ENCODE peak calls at places on chromosome 22, in five cellular contexts. F is SJCRH30, L is colonic mucosa, W is ovary, G is astrocyte. I is an unnamed sample. For H3K36me3 and H3K9me3, the result is how much of the 10 kb centered on the place peaks cover.

GRCh38 chr22:27875951-27876350 is 43.1 kb downstream of the PITPNB start:
- DNase-seq in F (no peak), L (no peak), W (no peak), G (no peak), I (no peak)

GRCh38 chr22:36953239-36954080 is 40.0 kb downstream of the CSF2RB start:
- DNase-seq in F (no peak), L (no peak), W (no peak), G (no peak), I (no peak)

GRCh38 chr22:17772963-17773605 is 1.2 kb downstream of the BID start:
- DNase-seq in F (no peak), L (no peak), W (no peak), G (peak), I (no peak)

GRCh38 chr22:23008887-23009286 is 61.4 kb upstream of the GNAZ start:
- DNase-seq in F (no peak), L (no peak), W (no peak), G (no peak), I (no peak)

GRCh38 chr22:50678218-50678650 is 5.6 kb downstream of the SHANK3 start:
- DNase-seq in F (no peak), L (no peak), W (no peak), G (no peak), I (no peak)

GRCh38 chr22:17217179-17217578 is 2.1 kb downstream of the ADA2 start:
- DNase-seq in F (no peak), L (no peak), W (no peak), G (no peak), I (no peak)

GRCh38 chr22:19806213-19807160 is 45.9 kb downstream of the TBX1 start:
- DNase-seq in F (peak), L (peak), W (no peak), G (peak), I (peak)

GRCh38 chr22:49906799-49907290 is 11.4 kb downstream of the ALG12 start:
- DNase-seq in F (no peak), L (no peak), W (no peak), G (no peak), I (no peak)

GRCh38 chr22:19495562-19496323 is 16.0 kb downstream of the CDC45 start:
- DNase-seq in F (no peak), L (no peak), W (no peak), G (no peak), I (no peak)

GRCh38 chr22:38109391-38110000 is 988 bp downstream of the BAIAP2L2 start:
- DNase-seq in F (no peak), L (no peak), W (no peak), G (no peak), I (no peak)

GRCh38 chr22:50188356-50188755 is 2.6 kb downstream of the TRABD start:
- DNase-seq in F (no peak), L (no peak), W (no peak), G (no peak), I (no peak)

GRCh38 chr22:19290400-19291217 is 910 bp downstream of the CLTCL1 start:
- DNase-seq in F (peak), L (no peak), W (no peak), G (no peak), I (no peak)

GRCh38 chr22:38035530-38035885 is 21.7 kb upstream of the PICK1 start:
- DNase-seq in F (no peak), L (no peak), W (no peak), G (no peak), I (no peak)

GRCh38 chr22:19407649-19408606 is 23.6 kb downstream of the HIRA start:
- DNase-seq in F (no peak), L (peak), W (peak), G (no peak), I (no peak)

GRCh38 chr22:19103881-19104821 is 18.1 kb downstream of the DGCR2 start:
- DNase-seq in F (peak), L (no peak), W (no peak), G (no peak), I (no peak)

GRCh38 chr22:50192825-50193204 is 7.1 kb downstream of the TRABD start:
- DNase-seq in F (no peak), L (no peak), W (peak), G (no peak), I (no peak)

GRCh38 chr22:19996694-19997384 is 19.8 kb downstream of the ARVCF start:
- DNase-seq in F (no peak), L (no peak), W (no peak), G (no peak), I (no peak)

GRCh38 chr22:19886605-19887250 is 32.1 kb upstream of the GNB1L start:
- DNase-seq in F (peak), L (no peak), W (no peak), G (peak), I (no peak)

GRCh38 chr22:19709063-19709769 is 5.1 kb upstream of the SEPTIN5 start:
- DNase-seq in F (no peak), L (no peak), W (no peak), G (no peak), I (no peak)

GRCh38 chr22:49334589-49334873 is 493.1 kb downstream of the BRD1 start:
- DNase-seq in F (no peak), L (no peak), W (no peak), G (no peak), I (no peak)

GRCh38 chr22:26326803-26327202 is 102.3 kb upstream of the ASPHD2 start:
- DNase-seq in F (no peak), L (no peak), W (no peak), G (no peak), I (no peak)

GRCh38 chr22:26330971-26331625 is 98.0 kb upstream of the ASPHD2 start:
- DNase-seq in F (peak), L (peak), W (no peak), G (no peak), I (peak)

GRCh38 chr22:26325641-26326040 is 103.4 kb upstream of the ASPHD2 start:
- DNase-seq in F (no peak), L (no peak), W (no peak), G (no peak), I (no peak)

GRCh38 chr22:26327306-26327705 is 101.8 kb upstream of the ASPHD2 start:
- DNase-seq in F (no peak), L (no peak), W (no peak), G (no peak), I (no peak)

GRCh38 chr22:26328221-26328620 is 100.8 kb upstream of the ASPHD2 start:
- DNase-seq in F (no peak), L (no peak), W (no peak), G (no peak), I (no peak)
- H3K27ac ChIP-seq in F (no peak), L (no peak), W (no peak), G (no peak), I (no peak)

GRCh38 chr22:29747832-29748231 is 19.0 kb downstream of the ZMAT5 start:
- DNase-seq in F (no peak), L (no peak), W (no peak), G (no peak), I (no peak)
- H3K36me3 ChIP-seq in F (under half), L (under half), W (under half), G (under half), I (under half)

GRCh38 chr22:25354456-25354855 is 135.0 kb downstream of the CRYBB2 start:
- DNase-seq in F (no peak), L (no peak), W (no peak), G (no peak), I (no peak)

GRCh38 chr22:25352294-25352680 is 132.8 kb downstream of the CRYBB2 start:
- DNase-seq in F (no peak), L (no peak), W (no peak), G (no peak), I (no peak)

GRCh38 chr22:25350551-25350971 is 131.1 kb downstream of the CRYBB2 start:
- DNase-seq in F (no peak), L (no peak), W (no peak), G (no peak), I (no peak)

GRCh38 chr22:25351631-25352293 is 132.3 kb downstream of the CRYBB2 start:
- DNase-seq in F (no peak), L (no peak), W (no peak), G (no peak), I (no peak)

DNA sequence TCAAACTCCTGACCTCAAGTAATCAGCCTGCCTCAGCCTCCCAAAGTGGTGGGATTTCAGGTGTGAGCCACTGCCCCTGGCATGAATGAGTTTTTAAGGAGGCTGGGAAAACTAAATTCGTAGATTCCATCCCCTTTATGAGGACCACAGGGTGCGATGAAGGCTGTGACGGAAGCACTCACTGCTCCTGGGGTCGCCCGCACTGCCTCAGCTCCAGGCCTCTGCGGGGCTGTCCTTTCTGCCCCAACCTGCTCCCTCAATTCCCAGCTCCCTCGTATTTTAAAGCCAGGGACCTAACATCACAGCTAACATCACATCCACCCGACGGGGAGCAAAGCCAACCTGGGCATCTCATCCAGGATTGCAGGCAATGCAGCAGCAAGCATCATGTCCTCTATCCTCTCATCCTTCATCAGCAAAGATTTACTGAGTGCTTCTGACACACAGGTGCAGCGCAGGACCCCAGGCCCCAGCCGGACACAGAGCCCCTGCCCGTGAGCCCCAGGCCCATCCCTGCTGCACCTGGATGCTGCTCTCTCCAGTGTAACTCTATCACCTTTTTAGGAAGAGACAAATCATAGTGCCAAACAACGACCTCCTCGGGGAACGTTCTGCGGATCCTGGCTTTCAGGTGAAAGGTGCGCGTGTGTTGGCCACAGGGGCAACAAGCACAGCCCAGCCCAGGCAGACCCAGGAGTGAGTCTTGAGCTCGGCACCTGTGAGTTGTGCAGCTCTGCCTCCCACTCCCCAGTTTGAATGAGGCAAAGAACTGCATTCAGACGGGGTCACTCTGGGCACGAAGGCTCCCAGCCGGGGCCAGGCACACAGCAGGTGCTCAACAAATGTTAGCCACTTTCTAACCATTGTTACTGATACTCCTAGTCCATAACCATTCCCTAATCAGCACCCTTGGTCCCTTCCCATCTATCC is 134.3 kb downstream of the CRYBB2 start:
- DNase-seq in F (no peak), L (no peak), W (no peak), G (no peak), I (no peak)
- H3K9me3 ChIP-seq in F (under half), L (under half), W (under half), G (under half), I (under half)

GRCh38 chr22:39457546-39458442 is 982 bp downstream of the MGAT3 start:
- DNase-seq in F (no peak), L (no peak), W (no peak), G (no peak), I (no peak)

GRCh38 chr22:39454385-39454871 is 2.4 kb upstream of the MGAT3 start:
- DNase-seq in F (peak), L (peak), W (no peak), G (no peak), I (no peak)

GRCh38 chr22:39458443-39459083 is 1.8 kb downstream of the MGAT3 start:
- DNase-seq in F (no peak), L (no peak), W (no peak), G (no peak), I (no peak)

GRCh38 chr22:39457047-39457545 is 284 bp downstream of the MGAT3 start:
- DNase-seq in F (no peak), L (no peak), W (no peak), G (no peak), I (no peak)

GRCh38 chr22:39456262-39457046 is at the start of gene MGAT3:
- DNase-seq in F (no peak), L (no peak), W (no peak), G (no peak), I (peak)
- H3K27ac ChIP-seq in F (no peak), L (no peak), W (no peak), G (no peak), I (peak)

GRCh38 chr22:40121463-40121862 is 56.3 kb upstream of the TNRC6B start:
- DNase-seq in F (no peak), L (no peak), W (no peak), G (no peak), I (peak)

GRCh38 chr22:40120783-40121182 is 56.9 kb upstream of the TNRC6B start:
- DNase-seq in F (no peak), L (no peak), W (no peak), G (no peak), I (no peak)

GRCh38 chr22:40118979-40119378 is 58.7 kb upstream of the TNRC6B start:
- DNase-seq in F (no peak), L (no peak), W (no peak), G (no peak), I (no peak)

GRCh38 chr22:40122792-40123191 is 54.9 kb upstream of the TNRC6B start:
- DNase-seq in F (no peak), L (no peak), W (no peak), G (no peak), I (no peak)

GRCh38 chr22:40123387-40123786 is 54.3 kb upstream of the TNRC6B start:
- DNase-seq in F (no peak), L (no peak), W (peak), G (no peak), I (no peak)
- H3K36me3 ChIP-seq in F (under half), L (under half), W (under half), G (under half), I (under half)

GRCh38 chr22:47595122-47595521 is 832.7 kb downstream of the TBC1D22A start:
- DNase-seq in F (no peak), L (no peak), W (no peak), G (no peak), I (no peak)
- H3K9me3 ChIP-seq in F (under half), L (under half), W (under half), G (under half), I (under half)

GRCh38 chr22:33321466-33321865 is 263.3 kb upstream of the SYN3 start:
- DNase-seq in F (no peak), L (no peak), W (no peak), G (no peak), I (no peak)

GRCh38 chr22:33326540-33327295 is 268.5 kb upstream of the SYN3 start:
- DNase-seq in F (no peak), L (no peak), W (no peak), G (no peak), I (no peak)

GRCh38 chr22:33325232-33326004 is 267.2 kb upstream of the SYN3 start:
- DNase-seq in F (no peak), L (peak), W (no peak), G (no peak), I (no peak)

GRCh38 chr22:33327348-33327860 is 269.2 kb upstream of the SYN3 start:
- DNase-seq in F (no peak), L (no peak), W (no peak), G (no peak), I (no peak)

GRCh38 chr22:33324228-33324627 is 266.0 kb upstream of the SYN3 start:
- DNase-seq in F (no peak), L (no peak), W (no peak), G (no peak), I (no peak)
- H3K27ac ChIP-seq in F (no peak), L (no peak), W (no peak), G (no peak), I (no peak)

GRCh38 chr22:45708145-45708544 is 36.5 kb downstream of the ATXN10 start:
- DNase-seq in F (no peak), L (no peak), W (no peak), G (no peak), I (no peak)

GRCh38 chr22:45707605-45708004 is 36.0 kb downstream of the ATXN10 start:
- DNase-seq in F (no peak), L (no peak), W (no peak), G (no peak), I (no peak)

GRCh38 chr22:45709866-45710265 is 38.2 kb downstream of the ATXN10 start:
- DNase-seq in F (no peak), L (no peak), W (no peak), G (peak), I (no peak)

GRCh38 chr22:45709004-45709739 is 37.5 kb downstream of the ATXN10 start:
- DNase-seq in F (no peak), L (no peak), W (no peak), G (peak), I (no peak)

DNA sequence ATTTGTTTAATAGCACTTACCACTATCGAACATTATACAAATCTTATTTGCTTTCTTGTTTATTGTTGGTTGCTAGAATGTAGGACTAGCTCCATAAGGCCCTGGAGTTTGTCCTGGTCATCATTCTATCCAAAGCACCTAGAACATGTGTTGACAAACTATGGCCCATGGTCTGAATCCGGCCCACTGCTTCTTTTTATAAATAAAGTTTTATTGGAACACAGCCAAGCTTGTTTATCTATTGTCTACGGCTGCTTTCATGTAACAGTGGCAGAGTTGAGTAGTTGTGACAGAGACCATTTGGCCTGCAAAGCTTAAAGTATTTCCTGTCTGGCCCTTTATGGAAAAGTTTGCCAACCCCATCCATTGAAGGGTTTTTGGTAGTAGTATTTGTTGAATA is 38.8 kb downstream of the ATXN10 start:
- DNase-seq in F (no peak), L (no peak), W (no peak), G (no peak), I (no peak)
- H3K36me3 ChIP-seq in F (under half), L (under half), W (under half), G (under half), I (under half)

DNA sequence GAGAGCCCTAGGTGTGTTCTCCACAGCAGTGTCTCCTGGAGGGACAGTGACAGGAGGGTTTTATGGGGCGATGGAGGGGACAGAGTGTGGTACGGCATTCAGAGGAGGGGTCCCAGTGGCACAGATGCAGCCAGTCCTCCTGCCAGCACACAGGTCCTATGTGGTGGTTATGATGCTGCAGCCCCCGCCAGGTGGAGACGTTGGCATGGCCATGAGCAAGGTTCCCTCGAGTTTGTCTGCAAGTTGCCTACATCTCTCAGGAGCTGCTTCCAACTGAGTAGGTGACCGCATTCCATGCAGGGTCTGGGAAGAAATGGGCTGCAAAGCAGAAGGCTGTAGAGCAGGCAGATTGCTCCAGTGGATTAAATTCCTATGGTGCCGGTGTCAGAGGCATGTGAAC is 646.0 kb downstream of the TBC1D22A start:
- DNase-seq in F (no peak), L (no peak), W (no peak), G (no peak), I (no peak)
- H3K9me3 ChIP-seq in F (under half), L (under half), W (under half), G (under half), I (under half)

I was measured in WERI-Rb-1.